ENCODE peak calls at places on chromosomes 5 and 9, in five cellular contexts. P, R, X, C and U are unnamed samples.

GRCh38 chr9:124297915-124298645 is 40.3 kb downstream of the NEK6 start:
- DNase-seq in P (no peak), R (no peak), X (no peak), C (no peak), U (no peak)

GRCh38 chr9:90204128-90204838 is 438.3 kb downstream of the DIRAS2 start:
- DNase-seq in P (no peak), R (no peak), X (no peak), C (no peak), U (no peak)

GRCh38 chr5:89213584-89213983 is 330.6 kb upstream of the MEF2C start:
- DNase-seq in P (no peak), R (no peak), X (no peak), C (no peak), U (no peak)

GRCh38 chr5:112146323-112146848 is 272.7 kb downstream of the EPB41L4A start:
- DNase-seq in P (no peak), R (no peak), X (no peak), C (no peak), U (peak)

GRCh38 chr5:1318659-1319251 is 23.9 kb upstream of the TERT start:
- DNase-seq in P (no peak), R (no peak), X (no peak), C (no peak), U (no peak)

GRCh38 chr5:60505373-60505772 is 194.6 kb downstream of the DEPDC1B start:
- DNase-seq in P (no peak), R (no peak), X (no peak), C (no peak), U (no peak)

GRCh38 chr9:111161015-111161415 is 122.7 kb upstream of the LPAR1 start:
- DNase-seq in P (no peak), R (no peak), X (no peak), C (no peak), U (no peak)

GRCh38 chr5:169339869-169340268 is 38.9 kb upstream of the SLIT3 start:
- DNase-seq in P (no peak), R (no peak), X (no peak), C (no peak), U (peak)

GRCh38 chr5:42759456-42759855 is 2.8 kb downstream of the CCDC152 start:
- DNase-seq in P (no peak), R (no peak), X (no peak), C (no peak), U (no peak)

GRCh38 chr5:167694562-167694961 is 596.9 kb upstream of the WWC1 start:
- DNase-seq in P (no peak), R (no peak), X (no peak), C (no peak), U (no peak)

GRCh38 chr9:17280350-17281012 is 145.6 kb downstream of the CNTLN start:
- DNase-seq in P (no peak), R (no peak), X (no peak), C (no peak), U (no peak)

GRCh38 chr9:5085993-5086392 is 99.4 kb downstream of the INSL6 start:
- DNase-seq in P (no peak), R (no peak), X (peak), C (no peak), U (no peak)

GRCh38 chr9:25935188-25935587 is 256.9 kb upstream of the TUSC1 start:
- DNase-seq in P (no peak), R (no peak), X (no peak), C (no peak), U (no peak)

GRCh38 chr9:25939116-25939515 is 260.9 kb upstream of the TUSC1 start:
- DNase-seq in P (no peak), R (no peak), X (no peak), C (no peak), U (no peak)

GRCh38 chr9:25936031-25936430 is 257.8 kb upstream of the TUSC1 start:
- DNase-seq in P (no peak), R (no peak), X (no peak), C (no peak), U (no peak)
- TF ChIP-seq ATF2 in P (no peak), R (no peak), X (no peak), C (no peak), U (no peak)

GRCh38 chr9:107447834-107448233 is 41.7 kb downstream of the KLF4 start:
- DNase-seq in P (no peak), R (no peak), X (no peak), C (no peak), U (no peak)
- TF ChIP-seq ATF2 in P (no peak), R (no peak), X (no peak), C (no peak), U (no peak)

DNA sequence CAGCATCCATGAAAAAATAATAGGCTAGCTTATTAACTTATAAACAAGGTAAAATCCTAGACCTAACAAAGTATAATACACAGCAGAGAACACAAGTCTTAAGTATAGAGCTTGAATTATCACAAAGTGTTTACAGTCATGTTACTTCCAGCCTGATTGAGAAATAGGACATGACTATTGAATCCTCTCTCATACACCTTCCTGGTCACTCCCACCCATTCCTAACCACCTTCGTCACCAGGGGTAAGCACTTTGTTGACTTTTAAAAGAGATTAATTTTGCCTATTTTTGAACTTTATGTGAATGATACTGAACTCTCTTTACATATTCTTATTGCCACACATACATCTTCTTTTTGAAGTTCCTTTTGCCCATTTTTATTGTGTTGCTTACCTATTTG is 325.8 kb downstream of the PJA2 start:
- DNase-seq in P (no peak), R (no peak), X (no peak), C (no peak), U (no peak)
- TF ChIP-seq ATF2 in P (no peak), R (no peak), X (no peak), C (no peak), U (no peak)

GRCh38 chr9:83920942-83921707 is at the start of gene KIF27:
- DNase-seq in P (peak), R (peak), X (peak), C (peak), U (peak)

GRCh38 chr9:83919111-83919510 is 2.1 kb downstream of the KIF27 start:
- DNase-seq in P (no peak), R (no peak), X (no peak), C (no peak), U (no peak)

DNA sequence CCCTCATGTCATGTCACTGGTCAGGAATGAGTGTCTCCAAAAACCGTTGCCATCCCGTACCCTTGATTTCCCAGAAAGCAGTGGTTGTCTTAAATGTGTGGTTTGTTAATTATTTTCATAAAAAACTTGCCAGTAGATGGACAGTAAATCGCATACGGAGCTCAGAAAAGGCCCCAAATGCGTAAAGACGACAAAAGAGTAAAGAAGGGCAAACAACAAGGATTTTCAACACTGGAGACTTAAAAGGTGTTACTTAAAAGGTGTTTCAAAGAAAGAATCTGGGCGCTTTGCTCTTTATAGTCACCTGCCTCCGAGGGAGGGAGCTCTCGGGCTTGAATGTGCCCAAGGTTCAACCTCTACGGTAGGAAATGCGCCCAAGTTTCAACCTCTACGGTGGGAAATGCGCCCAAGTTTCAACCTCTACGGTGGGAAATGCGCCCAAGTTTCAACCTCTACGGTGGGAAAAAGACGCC is 727 bp downstream of the KIF27 start:
- DNase-seq in P (no peak), R (peak), X (no peak), C (peak), U (peak)
- TF ChIP-seq ATF2 in P (peak), R (no peak), X (no peak), C (no peak), U (no peak)

DNA sequence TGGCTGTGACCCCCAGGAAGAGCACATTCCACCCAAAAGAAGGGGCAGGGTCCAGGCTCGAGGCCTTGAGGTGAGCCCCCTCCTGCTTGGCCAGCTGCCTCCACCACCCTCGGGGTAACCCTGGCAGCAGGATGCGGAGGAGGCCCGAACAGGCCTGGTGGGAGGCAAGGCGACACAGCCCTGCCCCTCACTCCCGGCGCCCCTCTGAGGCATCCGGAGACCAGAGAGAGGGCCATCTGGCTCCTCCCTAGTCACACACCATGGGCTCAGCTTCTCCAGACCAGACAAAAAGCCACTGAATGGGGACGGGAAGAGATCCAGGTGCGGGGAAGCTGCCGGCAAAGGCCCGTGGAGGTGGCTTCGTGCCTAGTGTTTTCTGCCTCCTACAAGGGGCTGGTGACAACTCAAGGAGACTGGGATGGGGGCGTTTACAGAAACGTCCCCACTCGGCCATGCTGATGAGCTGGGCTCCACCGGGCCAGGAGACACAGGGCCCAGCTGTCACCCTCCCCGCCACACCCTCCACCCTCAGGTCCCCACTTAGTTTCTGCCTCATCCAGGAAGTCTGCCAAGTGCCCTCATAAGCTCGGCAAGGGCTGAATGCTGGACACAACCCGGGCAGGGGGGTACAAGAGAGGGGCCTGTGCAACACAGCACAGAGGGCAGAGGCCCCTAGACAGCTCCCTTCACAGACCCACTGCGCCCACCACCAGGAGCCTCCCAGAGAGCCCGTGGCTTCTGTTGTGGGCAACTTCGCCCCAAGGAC is 41.9 kb downstream of the NACC2 start:
- DNase-seq in P (peak), R (peak), X (no peak), C (no peak), U (no peak)
- TF ChIP-seq ATF2 in P (no peak), R (no peak), X (no peak), C (no peak), U (no peak)

DNA sequence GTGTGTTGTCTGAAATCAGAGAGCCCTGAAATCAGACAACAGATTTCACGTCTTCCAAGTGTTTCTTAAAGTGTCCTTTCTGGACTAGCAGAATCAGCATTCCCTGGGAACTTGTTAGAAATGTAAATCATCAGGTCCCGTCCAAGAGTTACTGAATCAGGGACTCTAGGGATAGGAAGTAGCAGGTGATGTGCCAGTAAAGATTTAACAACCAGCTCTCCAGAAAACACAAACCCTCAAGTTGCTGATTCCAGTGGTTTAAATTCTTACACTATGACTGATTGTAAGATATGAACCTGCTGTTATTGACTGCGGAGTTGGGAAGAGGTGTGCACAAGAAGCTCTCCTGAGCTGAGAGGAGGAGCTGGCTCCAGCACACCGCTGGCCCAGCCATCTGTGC is 39.1 kb upstream of the BASP1 start:
- DNase-seq in P (no peak), R (no peak), X (no peak), C (no peak), U (no peak)
- TF ChIP-seq ATF2 in P (no peak), R (no peak), X (no peak), C (no peak), U (no peak)

GRCh38 chr5:31908396-31908795 is 265.7 kb downstream of the GOLPH3 start:
- DNase-seq in P (no peak), R (no peak), X (no peak), C (no peak), U (no peak)
- TF ChIP-seq ATF2 in P (no peak), R (no peak), X (no peak), C (no peak), U (no peak)

GRCh38 chr9:133122935-133123611 is 2.0 kb upstream of the RALGDS start:
- DNase-seq in P (no peak), R (no peak), X (no peak), C (peak), U (no peak)

GRCh38 chr9:133124123-133124948 is 3.3 kb upstream of the RALGDS start:
- DNase-seq in P (no peak), R (no peak), X (no peak), C (no peak), U (no peak)

GRCh38 chr9:133122167-133122550 is 1.1 kb upstream of the RALGDS start:
- DNase-seq in P (no peak), R (no peak), X (no peak), C (no peak), U (no peak)

GRCh38 chr9:133121200-133122166 is at the start of gene RALGDS:
- DNase-seq in P (peak), R (peak), X (peak), C (peak), U (no peak)

GRCh38 chr9:133122605-133122934 is 1.5 kb upstream of the RALGDS start:
- DNase-seq in P (no peak), R (no peak), X (no peak), C (no peak), U (no peak)
- TF ChIP-seq ATF2 in P (no peak), R (no peak), X (no peak), C (no peak), U (no peak)

GRCh38 chr5:2756211-2756746 is 4.8 kb upstream of the IRX2 start:
- DNase-seq in P (peak), R (no peak), X (peak), C (no peak), U (no peak)
- TF ChIP-seq ATF2 in P (no peak), R (no peak), X (no peak), C (no peak), U (no peak)

DNA sequence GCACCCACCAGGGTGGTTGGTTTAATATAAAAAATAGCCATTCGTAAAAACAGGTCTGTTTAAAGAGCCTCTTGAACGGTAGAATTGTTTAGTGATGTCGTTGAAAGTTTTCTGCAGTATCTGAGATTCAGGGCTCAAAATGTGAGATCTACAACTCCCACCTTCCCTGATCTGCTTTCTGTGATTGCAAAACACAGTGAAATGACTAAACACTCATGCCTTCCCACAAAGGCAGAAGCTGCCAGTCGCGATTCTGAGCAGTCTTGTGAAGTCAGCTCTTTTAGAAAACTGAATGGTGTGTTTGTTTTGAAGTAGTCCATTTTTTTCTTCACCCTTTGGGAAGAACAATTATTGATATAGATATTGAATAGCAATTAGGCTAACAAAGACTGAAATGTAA is 3.7 kb downstream of the RXFP3 start:
- DNase-seq in P (no peak), R (no peak), X (no peak), C (no peak), U (no peak)
- TF ChIP-seq ATF2 in P (no peak), R (no peak), X (no peak), C (no peak), U (no peak)